ENCODE peak calls at places on chromosomes 5 and 9, in five cellular contexts. One of them, this sample, is unnamed.

GRCh38 chr9:84146893-84147705 is 166.5 kb downstream of the RMI1 start:
- DNase-seq in cardiac muscle cell: no peak
- DNase-seq in GM20000: no peak
- DNase-seq in AG09319: no peak
- DNase-seq in fibroblast of lung: no peak
- DNase-seq in this sample: no peak

GRCh38 chr5:57501414-57502321 is 19.1 kb upstream of the ACTBL2 start:
- DNase-seq in cardiac muscle cell: peak; percentile 19
- DNase-seq in GM20000: no peak
- DNase-seq in AG09319: no peak
- DNase-seq in fibroblast of lung: no peak
- DNase-seq in this sample: no peak

GRCh38 chr5:37495210-37495609 is 116.1 kb downstream of the WDR70 start:
- DNase-seq in cardiac muscle cell: no peak
- DNase-seq in GM20000: no peak
- DNase-seq in AG09319: no peak
- DNase-seq in fibroblast of lung: peak; percentile 49
- DNase-seq in this sample: no peak

GRCh38 chr9:6669881-6670280 is 24.4 kb upstream of the GLDC start:
- DNase-seq in cardiac muscle cell: no peak
- DNase-seq in GM20000: no peak
- DNase-seq in AG09319: no peak
- DNase-seq in fibroblast of lung: no peak
- DNase-seq in this sample: no peak

GRCh38 chr9:95750725-95751644 is 124.5 kb upstream of the ERCC6L2 start:
- DNase-seq in cardiac muscle cell: no peak
- DNase-seq in GM20000: no peak
- DNase-seq in AG09319: no peak
- DNase-seq in fibroblast of lung: no peak
- DNase-seq in this sample: no peak

GRCh38 chr5:107808671-107809137 is 138.0 kb upstream of the EFNA5 start:
- DNase-seq in cardiac muscle cell: peak; percentile 82
- DNase-seq in GM20000: no peak
- DNase-seq in AG09319: no peak
- DNase-seq in fibroblast of lung: no peak
- DNase-seq in this sample: peak; percentile 68

GRCh38 chr5:39513236-39513635 is 88.5 kb upstream of the DAB2 start:
- DNase-seq in cardiac muscle cell: no peak
- DNase-seq in GM20000: no peak
- DNase-seq in AG09319: no peak
- DNase-seq in fibroblast of lung: no peak
- DNase-seq in this sample: no peak

GRCh38 chr5:19706776-19707175 is 281.2 kb downstream of the CDH18 start:
- DNase-seq in cardiac muscle cell: no peak
- DNase-seq in GM20000: no peak
- DNase-seq in AG09319: no peak
- DNase-seq in fibroblast of lung: no peak
- DNase-seq in this sample: no peak

DNA sequence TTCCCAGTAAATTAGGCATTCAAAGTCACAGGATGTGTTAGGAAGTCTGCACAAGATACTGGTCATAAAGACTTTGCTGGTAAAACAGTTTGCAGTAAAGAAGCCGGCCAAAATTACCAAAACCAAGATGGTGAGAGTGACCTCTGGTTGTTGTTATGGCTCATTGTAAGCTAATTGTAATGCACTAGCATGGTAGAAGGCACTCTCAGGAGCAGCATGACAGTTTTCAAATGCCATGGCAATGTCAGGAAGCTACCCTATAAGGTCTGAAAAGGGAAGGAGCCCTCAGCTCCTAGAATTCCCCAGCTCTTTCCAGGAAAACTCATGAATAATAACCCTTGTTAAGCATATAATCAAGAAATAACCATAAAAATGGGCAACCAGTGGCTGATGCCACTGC is 64.3 kb upstream of the TNC start:
- DNase-seq in cardiac muscle cell: no peak
- DNase-seq in GM20000: no peak
- DNase-seq in AG09319: no peak
- DNase-seq in fibroblast of lung: no peak
- DNase-seq in this sample: no peak
- TF ChIP-seq CTCF in cardiac muscle cell: no peak
- TF ChIP-seq CTCF in GM20000: no peak
- TF ChIP-seq CTCF in AG09319: no peak
- TF ChIP-seq CTCF in fibroblast of lung: no peak
- TF ChIP-seq CTCF in this sample: no peak

GRCh38 chr9:120758544-120758943 is 34.7 kb downstream of the FBXW2 start:
- DNase-seq in cardiac muscle cell: no peak
- DNase-seq in GM20000: no peak
- DNase-seq in AG09319: no peak
- DNase-seq in fibroblast of lung: no peak
- DNase-seq in this sample: no peak

GRCh38 chr9:120759755-120760400 is 33.3 kb downstream of the FBXW2 start:
- DNase-seq in cardiac muscle cell: no peak
- DNase-seq in GM20000: no peak
- DNase-seq in AG09319: no peak
- DNase-seq in fibroblast of lung: no peak
- DNase-seq in this sample: no peak

GRCh38 chr9:120757268-120757900 is 35.8 kb downstream of the FBXW2 start:
- DNase-seq in cardiac muscle cell: no peak
- DNase-seq in GM20000: no peak
- DNase-seq in AG09319: no peak
- DNase-seq in fibroblast of lung: no peak
- DNase-seq in this sample: no peak

GRCh38 chr9:120755044-120755443 is 38.2 kb downstream of the FBXW2 start:
- DNase-seq in cardiac muscle cell: no peak
- DNase-seq in GM20000: no peak
- DNase-seq in AG09319: no peak
- DNase-seq in fibroblast of lung: no peak
- DNase-seq in this sample: no peak

GRCh38 chr9:120755827-120756434 is 37.3 kb downstream of the FBXW2 start:
- DNase-seq in cardiac muscle cell: peak; percentile 69
- DNase-seq in GM20000: peak; percentile 80
- DNase-seq in AG09319: no peak
- DNase-seq in fibroblast of lung: peak; percentile 51
- DNase-seq in this sample: peak; percentile 63
- TF ChIP-seq CTCF in cardiac muscle cell: peak; percentile 80
- TF ChIP-seq CTCF in GM20000: peak; percentile 79
- TF ChIP-seq CTCF in AG09319: peak; percentile 75
- TF ChIP-seq CTCF in fibroblast of lung: peak; percentile 85
- TF ChIP-seq CTCF in this sample: peak; percentile 91

DNA sequence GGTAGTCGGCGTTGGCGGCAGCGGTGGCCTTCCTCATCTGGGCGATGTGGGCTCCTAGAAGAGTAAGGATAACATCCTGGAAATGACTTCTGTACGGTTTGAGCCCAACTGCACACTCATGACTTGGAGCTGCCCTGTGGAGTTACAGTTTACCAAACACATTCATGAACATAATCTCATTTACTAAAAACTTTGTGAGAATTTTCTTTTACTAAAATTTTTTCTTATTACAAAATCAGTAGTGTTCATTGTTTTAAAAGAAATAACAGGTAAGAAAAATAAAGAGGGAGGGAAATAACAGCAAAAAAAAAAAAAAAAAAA is 5.3 kb downstream of the FOXE1 start:
- DNase-seq in cardiac muscle cell: no peak
- DNase-seq in GM20000: no peak
- DNase-seq in AG09319: no peak
- DNase-seq in fibroblast of lung: no peak
- DNase-seq in this sample: no peak
- TF ChIP-seq CTCF in cardiac muscle cell: no peak
- TF ChIP-seq CTCF in GM20000: no peak
- TF ChIP-seq CTCF in AG09319: no peak
- TF ChIP-seq CTCF in fibroblast of lung: no peak
- TF ChIP-seq CTCF in this sample: no peak

GRCh38 chr5:125412051-125412560 is 665.7 kb upstream of the ZNF608 start:
- DNase-seq in cardiac muscle cell: peak; percentile 44
- DNase-seq in GM20000: peak; percentile 32
- DNase-seq in AG09319: no peak
- DNase-seq in fibroblast of lung: peak; percentile 21
- DNase-seq in this sample: no peak
- TF ChIP-seq CTCF in cardiac muscle cell: peak; percentile 11
- TF ChIP-seq CTCF in GM20000: no peak
- TF ChIP-seq CTCF in AG09319: peak; percentile 5
- TF ChIP-seq CTCF in fibroblast of lung: no peak
- TF ChIP-seq CTCF in this sample: no peak

DNA sequence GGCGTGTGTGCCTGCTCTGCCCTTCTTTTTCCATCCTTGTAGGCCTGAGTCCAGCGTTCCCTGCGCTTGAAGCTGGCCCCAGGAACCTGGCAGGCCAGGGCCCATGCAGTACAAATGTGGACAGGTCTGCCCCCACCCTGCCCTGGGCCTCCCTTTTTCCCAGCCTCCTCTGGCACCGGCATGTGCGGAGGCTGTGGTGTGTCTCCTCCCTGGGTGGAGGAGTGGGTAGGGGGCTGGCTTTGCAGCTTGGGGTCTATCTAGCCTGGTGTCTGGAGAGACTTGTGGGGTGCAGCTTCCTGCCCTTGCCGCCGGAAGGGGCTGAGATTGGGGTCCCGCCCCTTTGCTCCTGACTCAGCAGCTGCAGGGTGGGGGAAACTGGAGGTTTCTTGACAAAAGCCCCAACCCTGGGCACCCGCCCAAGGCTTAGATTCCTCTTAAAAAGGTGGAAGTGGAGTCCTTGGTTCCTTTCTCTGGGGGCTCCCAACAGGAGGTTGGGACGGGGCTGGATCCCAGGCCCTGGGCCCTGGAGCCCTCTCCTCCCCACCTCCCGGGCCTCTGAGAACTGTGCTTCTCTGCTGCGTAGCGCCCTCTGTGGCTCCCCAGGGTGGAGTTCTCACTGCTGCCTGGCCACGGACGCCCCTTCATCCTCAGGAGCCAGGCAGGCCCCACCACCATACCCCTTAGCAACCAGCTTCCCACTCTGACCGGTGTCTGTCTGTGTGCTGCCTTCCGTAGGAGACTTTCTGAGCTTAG is 18.0 kb downstream of the RXRA start:
- DNase-seq in cardiac muscle cell: no peak
- DNase-seq in GM20000: no peak
- DNase-seq in AG09319: no peak
- DNase-seq in fibroblast of lung: no peak
- DNase-seq in this sample: no peak
- TF ChIP-seq CTCF in cardiac muscle cell: peak; percentile 8
- TF ChIP-seq CTCF in GM20000: no peak
- TF ChIP-seq CTCF in AG09319: peak; percentile 9
- TF ChIP-seq CTCF in fibroblast of lung: no peak
- TF ChIP-seq CTCF in this sample: no peak

GRCh38 chr5:168992687-168993086 is 308.3 kb downstream of the SLIT3 start:
- DNase-seq in cardiac muscle cell: peak; percentile 62
- DNase-seq in GM20000: no peak
- DNase-seq in AG09319: no peak
- DNase-seq in fibroblast of lung: no peak
- DNase-seq in this sample: peak; percentile 19
- TF ChIP-seq CTCF in cardiac muscle cell: peak; percentile 21
- TF ChIP-seq CTCF in GM20000: no peak
- TF ChIP-seq CTCF in AG09319: no peak
- TF ChIP-seq CTCF in fibroblast of lung: no peak
- TF ChIP-seq CTCF in this sample: peak; percentile 59

GRCh38 chr9:76651114-76651697 is 113.0 kb upstream of the PCA3 start:
- DNase-seq in cardiac muscle cell: no peak
- DNase-seq in GM20000: no peak
- DNase-seq in AG09319: no peak
- DNase-seq in fibroblast of lung: peak; percentile 38
- DNase-seq in this sample: no peak
- TF ChIP-seq CTCF in cardiac muscle cell: no peak
- TF ChIP-seq CTCF in GM20000: no peak
- TF ChIP-seq CTCF in AG09319: no peak
- TF ChIP-seq CTCF in fibroblast of lung: no peak
- TF ChIP-seq CTCF in this sample: no peak

DNA sequence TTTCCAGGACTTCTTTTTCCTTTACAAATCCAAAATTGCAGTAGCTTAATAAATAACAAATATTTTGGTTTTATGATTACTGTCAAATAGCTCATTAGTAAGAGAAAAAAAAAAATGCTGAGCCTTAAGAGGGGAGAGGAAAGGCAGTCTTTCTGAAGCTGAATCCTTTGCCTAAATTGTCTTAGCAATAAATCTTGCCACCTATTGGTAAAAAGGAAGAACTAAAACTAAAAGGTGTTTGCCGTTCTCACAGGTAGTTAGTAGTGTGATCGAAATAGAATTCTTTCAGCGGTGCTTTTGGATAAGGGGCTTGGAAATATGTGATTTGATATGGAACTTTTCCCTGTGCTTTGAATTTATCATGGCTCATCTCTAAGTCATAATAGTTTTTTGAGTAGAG is 31.2 kb downstream of the PIK3R1 start:
- DNase-seq in cardiac muscle cell: no peak
- DNase-seq in GM20000: no peak
- DNase-seq in AG09319: no peak
- DNase-seq in fibroblast of lung: no peak
- DNase-seq in this sample: no peak
- TF ChIP-seq CTCF in cardiac muscle cell: no peak
- TF ChIP-seq CTCF in GM20000: no peak
- TF ChIP-seq CTCF in AG09319: no peak
- TF ChIP-seq CTCF in fibroblast of lung: no peak
- TF ChIP-seq CTCF in this sample: peak; percentile 34

DNA sequence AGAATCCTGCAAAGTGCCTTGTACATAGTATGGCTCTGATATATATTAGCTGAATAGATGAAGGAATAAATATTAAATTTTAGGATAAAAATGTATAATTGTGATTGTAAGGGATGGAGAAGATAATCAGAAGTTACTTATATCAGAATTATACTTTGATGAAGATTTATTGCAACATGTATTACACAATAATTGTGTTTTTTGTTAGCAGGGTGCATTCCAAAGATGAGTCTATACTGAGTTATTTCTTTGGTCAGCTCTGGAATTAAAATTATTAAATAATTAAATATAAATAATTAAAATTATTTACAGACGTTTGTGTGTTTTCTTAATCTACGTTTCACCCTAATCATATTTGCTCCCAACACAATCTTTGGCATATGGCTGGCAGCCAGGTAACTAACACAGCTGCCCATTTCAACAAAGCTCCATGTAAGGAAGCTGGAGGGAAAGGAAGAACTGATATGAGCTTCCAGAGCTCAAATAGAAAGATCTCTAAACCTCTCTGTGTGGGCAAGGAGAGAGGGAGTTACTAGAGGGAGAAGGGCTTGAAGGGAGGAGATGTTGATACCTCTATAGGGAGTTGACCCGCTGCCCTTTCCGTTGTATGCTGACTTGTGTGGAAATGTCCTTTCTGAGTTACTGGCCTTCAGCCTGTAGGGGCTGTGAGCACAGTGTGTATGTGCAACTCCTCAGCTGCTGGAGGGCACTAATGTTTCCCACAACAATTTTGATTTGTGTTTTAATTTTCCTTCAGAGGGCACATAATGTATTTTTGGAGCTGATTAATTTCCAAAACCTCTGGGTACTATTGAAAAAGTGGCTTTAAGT is 403.4 kb downstream of the MAN2A1 start:
- DNase-seq in cardiac muscle cell: no peak
- DNase-seq in GM20000: no peak
- DNase-seq in AG09319: no peak
- DNase-seq in fibroblast of lung: peak; percentile 15
- DNase-seq in this sample: no peak
- TF ChIP-seq CTCF in cardiac muscle cell: no peak
- TF ChIP-seq CTCF in GM20000: no peak
- TF ChIP-seq CTCF in AG09319: no peak
- TF ChIP-seq CTCF in fibroblast of lung: no peak
- TF ChIP-seq CTCF in this sample: peak; percentile 9

DNA sequence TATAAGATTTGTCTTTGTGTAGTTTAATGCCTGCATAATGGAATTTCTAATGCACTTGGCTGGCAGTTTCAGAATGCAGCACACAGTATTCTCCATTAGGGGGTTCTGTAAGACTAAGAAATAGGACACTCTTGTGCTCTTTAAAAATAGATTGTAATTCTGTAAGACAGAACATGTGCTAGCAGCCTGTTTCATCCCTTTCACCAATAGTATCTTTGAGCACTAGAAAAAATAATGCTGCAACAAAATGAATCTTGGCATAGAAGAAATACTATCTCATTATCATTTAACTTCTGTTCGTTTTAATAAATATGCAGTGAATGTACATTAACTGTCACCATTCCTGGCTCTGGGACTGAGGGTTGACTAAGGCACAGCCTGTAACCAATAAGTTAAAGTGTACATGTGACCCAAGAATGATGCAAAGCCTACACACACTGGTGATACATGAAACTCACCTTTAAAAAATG is 23.8 kb upstream of the ZNF622 start:
- DNase-seq in cardiac muscle cell: peak; percentile 61
- DNase-seq in GM20000: peak; percentile 21
- DNase-seq in AG09319: peak; percentile 25
- DNase-seq in fibroblast of lung: peak; percentile 74
- DNase-seq in this sample: no peak
- TF ChIP-seq CTCF in cardiac muscle cell: peak; percentile 73
- TF ChIP-seq CTCF in GM20000: peak; percentile 20
- TF ChIP-seq CTCF in AG09319: peak; percentile 82
- TF ChIP-seq CTCF in fibroblast of lung: peak; percentile 76
- TF ChIP-seq CTCF in this sample: peak; percentile 79

This sample was measured in progenitor cell of endocrine pancreas.